ENCODE peak calls at places on chromosomes 11 and 22, in nine cellular contexts. H is upper lobe of left lung, Q is psoas muscle, B is H1, C is cardiac muscle cell, V is mucosa of descending colon, J is right lobe of liver, L is HAP-1, R is OCI-LY7. Z is an unnamed sample. For H3K9me3, the result is how much of the 10 kb centered on the place peaks cover.

GRCh38 chr22:38115423-38116205 is 5.1 kb upstream of the BAIAP2L2 start:
- DNase-seq in H (peak), Q (no peak), B (no peak), C (no peak), V (peak), J (peak), L (no peak), R (no peak), Z (no peak)

GRCh38 chr22:23837911-23838685 is 708 bp downstream of the DERL3 start:
- DNase-seq in H (peak), Q (peak), B (no peak), C (no peak), V (peak), J (no peak), L (no peak), R (peak), Z (no peak)

GRCh38 chr11:36540998-36541397 is 26.8 kb upstream of the RAG1 start:
- DNase-seq in H (no peak), Q (peak), B (peak), C (peak), V (peak), J (peak), L (peak), R (peak), Z (peak)

GRCh38 chr22:44403166-44403565 is 90.4 kb upstream of the SHISAL1 start:
- DNase-seq in H (peak), Q (no peak), B (no peak), C (no peak), V (no peak), J (no peak), L (no peak), R (no peak), Z (no peak)

GRCh38 chr22:45740236-45740635 is 68.6 kb downstream of the ATXN10 start:
- DNase-seq in H (no peak), Q (no peak), B (no peak), C (no peak), V (no peak), J (no peak), L (no peak), R (no peak), Z (no peak)

GRCh38 chr11:19380375-19380774 is 139.6 kb upstream of the E2F8 start:
- DNase-seq in H (no peak), Q (peak), B (no peak), C (peak), V (no peak), J (no peak), L (no peak), R (no peak), Z (peak)

GRCh38 chr22:31790240-31790639 is 36.4 kb downstream of the DEPDC5 start:
- DNase-seq in H (no peak), Q (no peak), B (no peak), C (no peak), V (no peak), J (no peak), L (no peak), R (peak), Z (no peak)

GRCh38 chr11:103888541-103888951 is 147.9 kb upstream of the DDI1 start:
- DNase-seq in H (no peak), Q (no peak), B (no peak), C (no peak), V (no peak), J (no peak), L (no peak), R (no peak), Z (no peak)

GRCh38 chr22:31872209-31872608 is 72.1 kb upstream of the YWHAH start:
- DNase-seq in H (no peak), Q (no peak), B (no peak), C (peak), V (no peak), J (no peak), L (no peak), R (peak), Z (no peak)

GRCh38 chr11:13137778-13138400 is 128.8 kb downstream of the RASSF10 start:
- DNase-seq in H (no peak), Q (no peak), B (no peak), C (no peak), V (no peak), J (no peak), L (no peak), R (no peak), Z (no peak)

GRCh38 chr11:111795333-111795985 is 29.3 kb upstream of the PPP2R1B start:
- DNase-seq in H (no peak), Q (no peak), B (no peak), C (no peak), V (no peak), J (no peak), L (no peak), R (no peak), Z (peak)

GRCh38 chr22:31647516-31647915 is 14.5 kb downstream of the PISD start:
- DNase-seq in H (no peak), Q (no peak), B (no peak), C (peak), V (no peak), J (no peak), L (peak), R (no peak), Z (peak)

GRCh38 chr11:95232666-95233065 is 1.7 kb upstream of the SESN3 start:
- DNase-seq in H (no peak), Q (no peak), B (no peak), C (no peak), V (no peak), J (no peak), L (peak), R (no peak), Z (no peak)

GRCh38 chr11:14075118-14075601 is 112.6 kb downstream of the SPON1 start:
- DNase-seq in H (no peak), Q (no peak), B (no peak), C (no peak), V (no peak), J (no peak), L (no peak), R (no peak), Z (no peak)

GRCh38 chr11:15111215-15111614 is 3.5 kb upstream of the INSC start:
- DNase-seq in H (no peak), Q (no peak), B (no peak), C (no peak), V (no peak), J (no peak), L (no peak), R (no peak), Z (no peak)

GRCh38 chr22:48071305-48071704 is 1308.9 kb downstream of the TBC1D22A start:
- DNase-seq in H (no peak), Q (no peak), B (no peak), C (no peak), V (no peak), J (no peak), L (no peak), R (peak), Z (no peak)

GRCh38 chr22:48070760-48071159 is 1308.3 kb downstream of the TBC1D22A start:
- DNase-seq in H (no peak), Q (no peak), B (no peak), C (no peak), V (no peak), J (no peak), L (no peak), R (peak), Z (no peak)

GRCh38 chr22:48065852-48066251 is 1303.4 kb downstream of the TBC1D22A start:
- DNase-seq in H (peak), Q (no peak), B (no peak), C (no peak), V (no peak), J (no peak), L (no peak), R (no peak), Z (no peak)

GRCh38 chr22:48070083-48070482 is 1307.6 kb downstream of the TBC1D22A start:
- DNase-seq in H (no peak), Q (no peak), B (no peak), C (no peak), V (no peak), J (no peak), L (no peak), R (no peak), Z (no peak)

GRCh38 chr22:48068323-48068722 is 1305.9 kb downstream of the TBC1D22A start:
- DNase-seq in H (no peak), Q (no peak), B (no peak), C (no peak), V (no peak), J (no peak), L (no peak), R (no peak), Z (no peak)
- H3K9me3 ChIP-seq in H (under half), Q (under half), B (under half), C (under half), V (under half), J (under half), L (under half), R (under half), Z (under half)

DNA sequence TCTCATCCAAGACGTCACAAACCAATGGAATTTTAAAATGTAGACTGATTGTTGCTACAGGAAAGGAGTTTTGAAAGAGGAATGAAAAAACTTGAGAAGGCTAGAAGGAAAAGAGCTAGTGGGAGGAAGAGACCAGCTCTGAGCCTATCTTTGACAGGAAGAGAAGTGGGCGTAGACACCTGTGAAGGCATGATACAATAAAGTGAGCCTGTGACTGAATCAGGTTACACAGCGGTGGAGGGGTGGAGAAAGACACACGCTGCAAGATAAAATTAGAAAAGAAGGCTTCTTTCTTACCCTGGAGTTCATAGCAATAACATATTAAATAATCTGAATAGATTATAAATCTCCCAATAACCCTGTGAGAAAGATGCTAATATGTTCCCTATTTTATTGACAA is 95.6 kb downstream of the DLG2 start:
- DNase-seq in H (no peak), Q (no peak), B (no peak), C (no peak), V (no peak), J (no peak), L (no peak), R (no peak), Z (no peak)
- H3K9me3 ChIP-seq in H (under half), Q (under half), B (under half), C (under half), V (under half), J (under half), L (under half), R (under half), Z (under half)

GRCh38 chr22:48707749-48708557 is 1119.7 kb downstream of the BRD1 start:
- DNase-seq in H (peak), Q (no peak), B (no peak), C (no peak), V (no peak), J (no peak), L (no peak), R (no peak), Z (no peak)
- H3K9me3 ChIP-seq in H (under half), Q (under half), B (under half), C (under half), V (under half), J (under half), L (under half), R (under half), Z (under half)

GRCh38 chr22:11627798-11628650 is 3900.0 kb upstream of the OR11H1 start:
- DNase-seq in H (peak), Q (no peak), B (no peak), C (no peak), V (peak), J (no peak), L (no peak), R (no peak), Z (no peak)

GRCh38 chr22:11627436-11627797 is 3900.6 kb upstream of the OR11H1 start:
- DNase-seq in H (no peak), Q (no peak), B (no peak), C (no peak), V (peak), J (no peak), L (no peak), R (no peak), Z (no peak)

GRCh38 chr22:11626422-11626773 is 3901.6 kb upstream of the OR11H1 start:
- DNase-seq in H (peak), Q (no peak), B (no peak), C (no peak), V (peak), J (no peak), L (no peak), R (no peak), Z (no peak)

GRCh38 chr22:11628651-11629511 is 3899.1 kb upstream of the OR11H1 start:
- DNase-seq in H (peak), Q (no peak), B (no peak), C (no peak), V (peak), J (no peak), L (no peak), R (no peak), Z (no peak)

GRCh38 chr22:11629661-11630385 is 3898.2 kb upstream of the OR11H1 start:
- DNase-seq in H (peak), Q (no peak), B (no peak), C (no peak), V (peak), J (no peak), L (no peak), R (no peak), Z (no peak)
- H3K9me3 ChIP-seq in H (under half), Q (under half), B (under half), C (under half), V (half or more), J (under half), L (under half), R (under half), Z (under half)

DNA sequence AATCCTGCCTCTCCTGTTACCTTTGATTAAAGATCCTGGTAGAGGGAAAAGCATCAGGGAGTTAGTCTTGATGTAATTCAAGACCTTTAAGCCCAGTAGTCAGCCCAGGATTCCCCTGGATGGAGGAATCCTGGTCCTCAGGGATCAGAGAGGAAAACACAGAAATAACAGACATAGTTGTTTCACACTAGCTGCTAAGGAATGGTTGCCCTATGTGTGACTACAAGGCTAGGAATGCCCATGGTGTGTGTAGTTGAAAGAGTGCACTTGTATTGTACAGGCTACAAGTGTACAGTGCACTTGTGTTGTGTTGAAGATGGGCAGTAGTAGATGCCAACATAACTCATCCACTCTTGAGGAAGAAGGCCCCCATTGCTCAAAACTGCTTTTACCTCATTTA is 226.8 kb downstream of the AASDHPPT start:
- DNase-seq in H (no peak), Q (no peak), B (no peak), C (peak), V (no peak), J (no peak), L (no peak), R (no peak), Z (peak)
- H3K9me3 ChIP-seq in H (under half), Q (under half), B (under half), C (under half), V (under half), J (under half), L (under half), R (under half), Z (under half)

Z was measured in adipocyte.